ENCODE peak calls at places on chromosome 7, in six cellular contexts. P is naive thymus-derived CD4-positive, alpha-beta T cell; M is fibroblast of lung; A is transverse colon; C is astrocyte; T is hepatocyte. K is an unnamed sample. For H3K4me1, the result is how much of the 10 kb centered on the place peaks cover.

GRCh38 chr7:108120196-108120595 is 10.0 kb downstream of the LAMB4 start:
- DNase-seq in P (no peak), M (no peak), A (no peak), C (no peak), T (no peak), K (no peak)

GRCh38 chr7:131400833-131401593 is 73.3 kb downstream of the MKLN1 start:
- DNase-seq in P (no peak), M (peak), A (no peak), C (no peak), T (peak), K (no peak)

GRCh38 chr7:146656988-146657387 is 540.4 kb downstream of the CNTNAP2 start:
- DNase-seq in P (no peak), M (no peak), A (no peak), C (no peak), T (no peak), K (no peak)

GRCh38 chr7:138875794-138876193 is 77.8 kb upstream of the ATP6V0A4 start:
- DNase-seq in P (peak), M (peak), A (no peak), C (peak), T (no peak), K (peak)

GRCh38 chr7:831596-832291 is 532 bp upstream of the SUN1 start:
- DNase-seq in P (peak), M (peak), A (no peak), C (peak), T (peak), K (no peak)

GRCh38 chr7:102279537-102280400 is 6.9 kb upstream of the SH2B2 start:
- DNase-seq in P (peak), M (peak), A (peak), C (peak), T (peak), K (peak)

GRCh38 chr7:66297579-66297978 is 92.4 kb downstream of the TPST1 start:
- DNase-seq in P (no peak), M (peak), A (no peak), C (no peak), T (no peak), K (no peak)

GRCh38 chr7:158587425-158588084 is at the start of gene PTPRN2:
- DNase-seq in P (peak), M (peak), A (peak), C (peak), T (peak), K (peak)

GRCh38 chr7:84025332-84025927 is 169.2 kb downstream of the SEMA3A start:
- DNase-seq in P (no peak), M (peak), A (no peak), C (peak), T (peak), K (no peak)

GRCh38 chr7:82605247-82605864 is 161.8 kb upstream of the CACNA2D1 start:
- DNase-seq in P (no peak), M (peak), A (no peak), C (no peak), T (peak), K (no peak)

GRCh38 chr7:33792041-33792440 is 113.3 kb upstream of the BMPER start:
- DNase-seq in P (no peak), M (no peak), A (no peak), C (no peak), T (no peak), K (no peak)

GRCh38 chr7:6121141-6121540 is 90.0 kb downstream of the ANKRD61 start:
- DNase-seq in P (no peak), M (peak), A (no peak), C (peak), T (no peak), K (no peak)

GRCh38 chr7:41930538-41931262 is 227.8 kb upstream of the INHBA start:
- DNase-seq in P (no peak), M (peak), A (no peak), C (peak), T (no peak), K (no peak)

GRCh38 chr7:67950321-67951083 is 953.9 kb downstream of the TYW1 start:
- DNase-seq in P (no peak), M (no peak), A (no peak), C (no peak), T (no peak), K (no peak)

GRCh38 chr7:67137464-67137863 is 140.8 kb downstream of the TYW1 start:
- DNase-seq in P (no peak), M (peak), A (no peak), C (peak), T (no peak), K (no peak)

GRCh38 chr7:100374601-100375000 is 1.3 kb downstream of the PILRA start:
- DNase-seq in P (no peak), M (no peak), A (no peak), C (no peak), T (no peak), K (no peak)

GRCh38 chr7:152571031-152571430 is 104.9 kb downstream of the XRCC2 start:
- DNase-seq in P (no peak), M (no peak), A (no peak), C (no peak), T (no peak), K (no peak)

GRCh38 chr7:33886100-33886623 is 19.2 kb upstream of the BMPER start:
- DNase-seq in P (no peak), M (no peak), A (no peak), C (no peak), T (peak), K (no peak)

GRCh38 chr7:146591976-146592375 is 475.4 kb downstream of the CNTNAP2 start:
- DNase-seq in P (no peak), M (no peak), A (no peak), C (no peak), T (no peak), K (no peak)

DNA sequence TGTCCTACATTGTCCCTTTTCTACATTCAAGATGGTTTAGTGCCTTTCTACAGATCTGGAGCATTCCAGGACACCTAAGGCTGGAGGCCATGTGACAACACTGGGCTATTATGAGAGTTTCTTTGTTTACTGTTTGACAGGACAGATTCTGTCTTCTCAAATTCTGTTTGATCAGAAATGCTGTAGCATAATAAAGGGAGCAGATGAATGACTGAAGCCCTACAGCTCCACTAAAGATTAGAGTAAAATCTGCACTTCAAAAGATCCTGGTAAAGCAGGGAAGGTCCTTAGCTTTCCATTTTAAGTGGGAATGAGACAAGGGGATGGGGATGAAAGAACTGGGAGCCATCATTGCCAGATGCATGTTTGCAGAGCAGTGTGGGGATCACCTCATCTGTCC is 38.4 kb downstream of the TMEM229A start:
- DNase-seq in P (no peak), M (no peak), A (no peak), C (no peak), T (no peak), K (no peak)
- H3K4me3 ChIP-seq in P (no peak), M (no peak), A (no peak), C (no peak), T (no peak), K (no peak)

GRCh38 chr7:74182453-74183090 is 8.4 kb downstream of the EIF4H start:
- DNase-seq in P (no peak), M (no peak), A (no peak), C (no peak), T (no peak), K (no peak)

GRCh38 chr7:74180866-74181265 is 6.7 kb downstream of the EIF4H start:
- DNase-seq in P (no peak), M (no peak), A (no peak), C (no peak), T (no peak), K (no peak)

GRCh38 chr7:74181821-74182220 is 7.7 kb downstream of the EIF4H start:
- DNase-seq in P (no peak), M (peak), A (no peak), C (peak), T (no peak), K (no peak)

GRCh38 chr7:74178632-74179031 is 4.5 kb downstream of the EIF4H start:
- DNase-seq in P (no peak), M (peak), A (no peak), C (peak), T (no peak), K (no peak)

GRCh38 chr7:74179935-74180604 is 5.9 kb downstream of the EIF4H start:
- DNase-seq in P (no peak), M (no peak), A (no peak), C (no peak), T (no peak), K (no peak)
- H3K4me1 ChIP-seq in P (half or more), M (under half), A (half or more), C (under half), T (half or more), K (half or more)

GRCh38 chr7:25098096-25099046 is 26.7 kb downstream of the CYCS start:
- DNase-seq in P (peak), M (peak), A (peak), C (peak), T (peak), K (peak)
- H3K27ac ChIP-seq in P (no peak), M (no peak), A (no peak), C (no peak), T (no peak), K (no peak)

DNA sequence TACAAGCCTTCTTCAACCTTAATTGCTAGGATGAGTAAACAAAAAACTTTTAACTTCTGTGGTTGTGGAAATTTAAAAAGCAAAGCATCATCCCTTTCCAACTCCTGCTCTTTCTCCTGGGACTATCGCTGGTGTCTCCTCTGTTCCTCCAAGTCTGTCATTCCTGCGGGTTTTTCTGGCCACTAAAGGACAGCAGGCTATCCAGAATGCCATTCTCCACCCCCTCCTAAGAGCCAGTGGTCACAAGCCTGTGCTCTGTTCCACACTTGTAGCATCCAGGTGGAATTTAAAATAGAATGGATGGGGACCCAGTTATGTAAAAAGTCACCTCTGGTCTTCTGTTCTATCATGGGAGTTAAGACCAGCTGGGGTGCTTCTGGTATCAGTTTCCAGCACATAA is 5.3 kb upstream of the WNT16 start:
- DNase-seq in P (no peak), M (no peak), A (no peak), C (no peak), T (no peak), K (no peak)
- H3K4me3 ChIP-seq in P (no peak), M (no peak), A (no peak), C (no peak), T (no peak), K (no peak)

DNA sequence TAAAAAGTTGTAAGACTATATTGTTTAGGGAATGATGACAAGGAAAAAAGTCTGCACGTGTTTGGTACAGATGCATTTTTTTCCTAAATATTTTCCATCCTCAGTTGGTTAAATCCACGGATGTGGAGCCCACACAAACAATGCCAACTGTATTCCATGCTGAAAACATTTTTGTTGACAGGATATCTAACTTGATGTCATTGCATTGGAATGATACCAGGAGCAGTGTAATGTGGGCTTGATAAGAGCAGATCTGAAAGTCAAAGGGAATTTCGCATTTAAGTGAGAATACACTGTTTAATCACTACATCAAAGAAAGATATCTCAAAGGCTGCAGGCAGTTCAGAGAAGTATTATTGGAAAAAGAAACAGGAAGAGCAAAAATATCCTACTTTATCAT is 49.5 kb upstream of the TMEM140 start:
- DNase-seq in P (no peak), M (no peak), A (no peak), C (no peak), T (no peak), K (no peak)
- H3K4me1 ChIP-seq in P (under half), M (under half), A (under half), C (under half), T (under half), K (under half)

K was measured in effector memory CD4-positive, alpha-beta T cell.